ENCODE peak calls at places on chromosomes 1 and 21, in nine cellular contexts. L, E, O, I, B, P, M, N and Y are unnamed samples.

GRCh38 chr1:115665746-115666145 is 24.0 kb downstream of the VANGL1 start:
- DNase-seq in L (no peak), M (no peak), E (no peak), P (no peak), B (no peak), I (no peak), N (no peak), O (no peak), Y (no peak)

GRCh38 chr1:25099343-25099951 is 132.9 kb downstream of the SYF2 start:
- DNase-seq in P (no peak), I (peak), M (peak), B (no peak), O (no peak), L (peak), E (peak), N (no peak), Y (no peak)

GRCh38 chr1:194533641-194534040 is 1347.2 kb upstream of the B3GALT2 start:
- DNase-seq in M (no peak), P (no peak), I (no peak), B (no peak), L (no peak), E (no peak), O (no peak), N (no peak), Y (no peak)

GRCh38 chr1:153626929-153627796 is at the start of gene S100A13:
- DNase-seq in B (peak), L (no peak), I (no peak), N (peak), E (peak), M (no peak), P (peak), O (peak), Y (peak)

GRCh38 chr1:206082831-206083695 is 30.1 kb downstream of the RHEX start:
- DNase-seq in P (no peak), I (no peak), M (no peak), N (no peak), L (no peak), O (no peak), E (no peak), B (no peak), Y (no peak)

GRCh38 chr1:241639653-241640148 is 468 bp downstream of the CHML start:
- DNase-seq in I (peak), O (no peak), M (peak), P (peak), E (peak), L (no peak), B (no peak), N (peak), Y (peak)

GRCh38 chr1:173062156-173062938 is 11.6 kb upstream of the TNFSF18 start:
- DNase-seq in O (no peak), P (peak), N (no peak), I (no peak), L (no peak), B (peak), M (no peak), E (no peak), Y (no peak)

GRCh38 chr1:33256335-33256700 is at the start of gene ZNF362:
- DNase-seq in N (no peak), I (peak), M (peak), O (no peak), P (peak), E (peak), L (peak), B (peak), Y (peak)

GRCh38 chr1:220776725-220777326 is 9.9 kb upstream of the MTARC1 start:
- DNase-seq in O (no peak), L (peak), P (peak), M (peak), B (peak), N (peak), I (peak), E (peak), Y (peak)

GRCh38 chr1:59107516-59107915 is 189.4 kb upstream of the FGGY start:
- DNase-seq in M (no peak), O (no peak), E (no peak), L (no peak), B (no peak), P (no peak), N (peak), I (no peak), Y (no peak)

GRCh38 chr1:1337793-1338147 is 6.7 kb downstream of the TAS1R3 start:
- DNase-seq in L (peak), O (no peak), N (no peak), M (no peak), P (peak), B (no peak), E (peak), I (no peak), Y (peak)

GRCh38 chr1:117612517-117613248 is 6.8 kb downstream of the TENT5C start:
- DNase-seq in P (no peak), N (no peak), B (peak), E (peak), O (no peak), L (no peak), I (no peak), M (no peak), Y (no peak)

GRCh38 chr1:41751804-41752513 is 166.8 kb downstream of the HIVEP3 start:
- DNase-seq in I (no peak), P (no peak), B (no peak), L (no peak), O (no peak), N (no peak), E (no peak), M (no peak), Y (no peak)

GRCh38 chr1:114122891-114123621 is 30.6 kb downstream of the SYT6 start:
- DNase-seq in B (no peak), O (no peak), L (no peak), E (no peak), I (no peak), N (no peak), P (no peak), M (no peak), Y (no peak)

GRCh38 chr1:63261736-63262142 is 60.6 kb upstream of the FOXD3 start:
- DNase-seq in I (no peak), M (no peak), L (no peak), P (no peak), O (no peak), E (no peak), B (no peak), N (no peak), Y (no peak)

GRCh38 chr1:228405200-228405978 is 1.2 kb downstream of the TRIM11 start:
- DNase-seq in E (no peak), L (no peak), P (no peak), O (no peak), I (no peak), N (no peak), B (no peak), M (no peak), Y (no peak)

GRCh38 chr21:36792505-36792967 is 93.6 kb downstream of the SIM2 start:
- DNase-seq in E (no peak), P (no peak), M (no peak), I (no peak), O (no peak), B (no peak), L (no peak), N (no peak), Y (no peak)